ENCODE peak calls at places on chromosomes 13 and 19, in nine cellular contexts. One of them, this sample, is unnamed.

GRCh38 chr19:35478794-35479193 is 11.5 kb downstream of the KRTDAP start:
- DNase-seq in PC-3: no peak
- DNase-seq in MM.1S: no peak
- DNase-seq in HCT116: no peak
- DNase-seq in SK-N-SH: no peak
- DNase-seq in neural progenitor cell: no peak
- DNase-seq in hepatocyte: no peak
- DNase-seq in OCI-LY7: no peak
- DNase-seq in GM23248: no peak
- DNase-seq in this sample: no peak

GRCh38 chr13:109146912-109147624 is 517.7 kb downstream of the MYO16 start:
- DNase-seq in PC-3: peak; percentile 95
- DNase-seq in MM.1S: no peak
- DNase-seq in neural progenitor cell: no peak
- DNase-seq in OCI-LY7: no peak
- DNase-seq in HCT116: peak; percentile 67
- DNase-seq in hepatocyte: no peak
- DNase-seq in GM23248: peak; percentile 94
- DNase-seq in SK-N-SH: peak; percentile 45
- DNase-seq in this sample: no peak

GRCh38 chr19:33535176-33535575 is 13.6 kb upstream of the PEPD start:
- DNase-seq in MM.1S: no peak
- DNase-seq in SK-N-SH: no peak
- DNase-seq in OCI-LY7: no peak
- DNase-seq in PC-3: no peak
- DNase-seq in hepatocyte: no peak
- DNase-seq in neural progenitor cell: no peak
- DNase-seq in HCT116: no peak
- DNase-seq in GM23248: peak; percentile 33
- DNase-seq in this sample: no peak

GRCh38 chr13:108352599-108352998 is 83.1 kb downstream of the TNFSF13B start:
- DNase-seq in hepatocyte: no peak
- DNase-seq in MM.1S: no peak
- DNase-seq in OCI-LY7: no peak
- DNase-seq in PC-3: no peak
- DNase-seq in GM23248: no peak
- DNase-seq in neural progenitor cell: no peak
- DNase-seq in SK-N-SH: no peak
- DNase-seq in HCT116: no peak
- DNase-seq in this sample: no peak

GRCh38 chr13:83312194-83312593 is 570.1 kb downstream of the SLITRK1 start:
- DNase-seq in SK-N-SH: no peak
- DNase-seq in OCI-LY7: no peak
- DNase-seq in GM23248: peak; percentile 21
- DNase-seq in hepatocyte: no peak
- DNase-seq in neural progenitor cell: no peak
- DNase-seq in MM.1S: no peak
- DNase-seq in PC-3: no peak
- DNase-seq in HCT116: no peak
- DNase-seq in this sample: no peak

GRCh38 chr13:45412274-45413049 is 5.7 kb downstream of the SLC25A30 start:
- DNase-seq in hepatocyte: no peak
- DNase-seq in neural progenitor cell: no peak
- DNase-seq in GM23248: no peak
- DNase-seq in SK-N-SH: no peak
- DNase-seq in OCI-LY7: no peak
- DNase-seq in HCT116: no peak
- DNase-seq in MM.1S: no peak
- DNase-seq in PC-3: peak; percentile 16
- DNase-seq in this sample: no peak

GRCh38 chr13:114341003-114341777 is 26.9 kb downstream of the CHAMP1 start:
- DNase-seq in SK-N-SH: no peak
- DNase-seq in neural progenitor cell: no peak
- DNase-seq in HCT116: no peak
- DNase-seq in hepatocyte: no peak
- DNase-seq in GM23248: no peak
- DNase-seq in OCI-LY7: no peak
- DNase-seq in MM.1S: no peak
- DNase-seq in PC-3: no peak
- DNase-seq in this sample: peak; percentile 38

GRCh38 chr13:48123827-48124226 is 28.9 kb upstream of the MED4 start:
- DNase-seq in PC-3: no peak
- DNase-seq in GM23248: no peak
- DNase-seq in MM.1S: no peak
- DNase-seq in HCT116: no peak
- DNase-seq in hepatocyte: no peak
- DNase-seq in neural progenitor cell: no peak
- DNase-seq in SK-N-SH: no peak
- DNase-seq in OCI-LY7: no peak
- DNase-seq in this sample: no peak

GRCh38 chr19:7852851-7853759 is 21.1 kb downstream of the PRR36 start:
- DNase-seq in MM.1S: peak; percentile 76
- DNase-seq in neural progenitor cell: peak; percentile 91
- DNase-seq in HCT116: peak; percentile 85
- DNase-seq in hepatocyte: peak; percentile 95
- DNase-seq in SK-N-SH: peak; percentile 97
- DNase-seq in OCI-LY7: peak; percentile 74
- DNase-seq in GM23248: peak; percentile 70
- DNase-seq in PC-3: peak; percentile 86
- DNase-seq in this sample: peak; percentile 97

GRCh38 chr13:25213716-25214115 is 41.6 kb upstream of the AMER2 start:
- DNase-seq in neural progenitor cell: no peak
- DNase-seq in PC-3: peak; percentile 56
- DNase-seq in SK-N-SH: no peak
- DNase-seq in GM23248: peak; percentile 32
- DNase-seq in HCT116: no peak
- DNase-seq in OCI-LY7: no peak
- DNase-seq in MM.1S: no peak
- DNase-seq in hepatocyte: no peak
- DNase-seq in this sample: no peak

GRCh38 chr19:48560095-48560530 is 8.1 kb downstream of the SULT2B1 start:
- DNase-seq in SK-N-SH: no peak
- DNase-seq in PC-3: no peak
- DNase-seq in HCT116: no peak
- DNase-seq in MM.1S: no peak
- DNase-seq in GM23248: no peak
- DNase-seq in neural progenitor cell: peak; percentile 32
- DNase-seq in hepatocyte: no peak
- DNase-seq in OCI-LY7: peak; percentile 16
- DNase-seq in this sample: peak; percentile 60

GRCh38 chr13:113629814-113630213 is 28.2 kb downstream of the ATP4B start:
- DNase-seq in HCT116: no peak
- DNase-seq in neural progenitor cell: no peak
- DNase-seq in PC-3: no peak
- DNase-seq in OCI-LY7: no peak
- DNase-seq in MM.1S: no peak
- DNase-seq in GM23248: no peak
- DNase-seq in hepatocyte: no peak
- DNase-seq in SK-N-SH: no peak
- DNase-seq in this sample: no peak

GRCh38 chr19:13234518-13234917 is 84.3 kb downstream of the IER2 start:
- DNase-seq in neural progenitor cell: peak; percentile 76
- DNase-seq in MM.1S: peak; percentile 15
- DNase-seq in OCI-LY7: peak; percentile 74
- DNase-seq in PC-3: peak; percentile 71
- DNase-seq in HCT116: peak; percentile 33
- DNase-seq in SK-N-SH: peak; percentile 81
- DNase-seq in GM23248: peak; percentile 65
- DNase-seq in hepatocyte: peak; percentile 62
- DNase-seq in this sample: peak; percentile 94

GRCh38 chr13:98223741-98224140 is 46.7 kb upstream of the RNF113B start:
- DNase-seq in PC-3: no peak
- DNase-seq in hepatocyte: no peak
- DNase-seq in HCT116: no peak
- DNase-seq in neural progenitor cell: no peak
- DNase-seq in SK-N-SH: no peak
- DNase-seq in GM23248: no peak
- DNase-seq in OCI-LY7: no peak
- DNase-seq in MM.1S: no peak
- DNase-seq in this sample: no peak

GRCh38 chr19:34082289-34083077 is 89.8 kb upstream of the LSM14A start:
- DNase-seq in MM.1S: no peak
- DNase-seq in hepatocyte: peak; percentile 25
- DNase-seq in PC-3: no peak
- DNase-seq in HCT116: no peak
- DNase-seq in GM23248: peak; percentile 7
- DNase-seq in OCI-LY7: no peak
- DNase-seq in neural progenitor cell: peak; percentile 80
- DNase-seq in SK-N-SH: no peak
- DNase-seq in this sample: peak; percentile 58

GRCh38 chr13:94057618-94058017 is 421.9 kb downstream of the DCT start:
- DNase-seq in HCT116: no peak
- DNase-seq in hepatocyte: no peak
- DNase-seq in neural progenitor cell: no peak
- DNase-seq in OCI-LY7: no peak
- DNase-seq in MM.1S: no peak
- DNase-seq in GM23248: no peak
- DNase-seq in SK-N-SH: peak; percentile 29
- DNase-seq in PC-3: no peak
- DNase-seq in this sample: no peak

GRCh38 chr19:39426170-39426569 is 9.6 kb downstream of the RPS16 start:
- DNase-seq in MM.1S: no peak
- DNase-seq in HCT116: no peak
- DNase-seq in OCI-LY7: no peak
- DNase-seq in hepatocyte: no peak
- DNase-seq in PC-3: no peak
- DNase-seq in neural progenitor cell: no peak
- DNase-seq in GM23248: no peak
- DNase-seq in SK-N-SH: no peak
- DNase-seq in this sample: no peak

GRCh38 chr13:43473437-43473836 is 313.3 kb downstream of the ENOX1 start:
- DNase-seq in hepatocyte: peak; percentile 20
- DNase-seq in SK-N-SH: peak; percentile 57
- DNase-seq in PC-3: no peak
- DNase-seq in OCI-LY7: no peak
- DNase-seq in neural progenitor cell: no peak
- DNase-seq in MM.1S: no peak
- DNase-seq in GM23248: no peak
- DNase-seq in HCT116: no peak
- DNase-seq in this sample: no peak

DNA sequence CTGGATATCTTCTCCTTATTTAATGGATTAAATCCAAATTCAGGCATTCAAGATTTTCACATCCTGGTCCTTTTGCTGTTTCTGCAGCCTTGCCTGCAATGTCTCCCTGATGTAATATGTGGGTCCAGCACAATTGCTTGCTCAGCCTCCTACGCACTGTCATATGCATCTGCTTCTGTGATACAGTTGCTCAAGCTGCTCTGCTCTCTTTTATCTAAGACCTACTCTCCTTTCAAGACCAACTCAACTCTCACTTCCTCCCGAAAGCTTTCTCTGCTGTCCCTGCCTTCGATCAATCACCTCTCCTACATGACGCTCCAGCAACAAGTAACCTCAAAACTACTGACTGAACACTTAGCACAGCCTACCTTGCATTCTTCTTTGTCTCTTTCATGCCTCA is 138.2 kb downstream of the DCLK1 start:
- DNase-seq in SK-N-SH: no peak
- DNase-seq in MM.1S: no peak
- DNase-seq in PC-3: no peak
- DNase-seq in hepatocyte: no peak
- DNase-seq in OCI-LY7: no peak
- DNase-seq in GM23248: peak; percentile 20
- DNase-seq in HCT116: no peak
- DNase-seq in neural progenitor cell: no peak
- DNase-seq in this sample: no peak
- TF ChIP-seq EZH2phosphoT487 in SK-N-SH: no peak
- TF ChIP-seq EZH2phosphoT487 in MM.1S: no peak
- TF ChIP-seq EZH2phosphoT487 in PC-3: no peak
- TF ChIP-seq EZH2phosphoT487 in hepatocyte: no peak
- TF ChIP-seq EZH2phosphoT487 in OCI-LY7: no peak
- TF ChIP-seq EZH2phosphoT487 in GM23248: no peak
- TF ChIP-seq EZH2phosphoT487 in HCT116: no peak
- TF ChIP-seq EZH2phosphoT487 in neural progenitor cell: no peak
- TF ChIP-seq EZH2phosphoT487 in this sample: no peak

DNA sequence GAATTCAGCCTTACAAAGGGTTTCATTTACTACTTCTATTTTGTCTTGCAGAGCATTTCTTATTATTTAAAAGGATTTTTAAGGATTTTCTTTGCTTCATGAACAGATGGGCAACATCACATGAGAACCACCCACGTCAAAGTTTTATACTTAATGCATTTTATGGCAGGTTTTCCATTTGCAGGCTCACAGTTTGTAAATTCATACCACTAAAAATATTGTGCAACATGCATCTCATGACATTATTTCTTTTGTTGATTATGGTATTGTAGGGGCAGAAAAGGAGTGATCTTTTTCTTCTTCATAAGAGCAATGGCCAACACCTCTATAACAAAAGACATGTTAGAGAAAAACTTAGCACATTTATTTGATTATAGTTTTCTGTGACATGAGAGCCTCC is 554.0 kb upstream of the SPRY2 start:
- DNase-seq in OCI-LY7: no peak
- DNase-seq in hepatocyte: no peak
- DNase-seq in SK-N-SH: no peak
- DNase-seq in neural progenitor cell: no peak
- DNase-seq in HCT116: no peak
- DNase-seq in GM23248: no peak
- DNase-seq in PC-3: no peak
- DNase-seq in MM.1S: no peak
- DNase-seq in this sample: no peak
- TF ChIP-seq EZH2phosphoT487 in OCI-LY7: no peak
- TF ChIP-seq EZH2phosphoT487 in hepatocyte: no peak
- TF ChIP-seq EZH2phosphoT487 in SK-N-SH: no peak
- TF ChIP-seq EZH2phosphoT487 in neural progenitor cell: no peak
- TF ChIP-seq EZH2phosphoT487 in HCT116: no peak
- TF ChIP-seq EZH2phosphoT487 in GM23248: no peak
- TF ChIP-seq EZH2phosphoT487 in PC-3: no peak
- TF ChIP-seq EZH2phosphoT487 in MM.1S: no peak
- TF ChIP-seq EZH2phosphoT487 in this sample: no peak

GRCh38 chr19:37979547-37980082 is 72.6 kb downstream of the SIPA1L3 start:
- DNase-seq in neural progenitor cell: no peak
- DNase-seq in HCT116: no peak
- DNase-seq in MM.1S: no peak
- DNase-seq in PC-3: no peak
- DNase-seq in OCI-LY7: peak; percentile 81
- DNase-seq in SK-N-SH: peak; percentile 28
- DNase-seq in hepatocyte: peak; percentile 36
- DNase-seq in GM23248: no peak
- DNase-seq in this sample: no peak
- TF ChIP-seq EZH2phosphoT487 in neural progenitor cell: no peak
- TF ChIP-seq EZH2phosphoT487 in HCT116: no peak
- TF ChIP-seq EZH2phosphoT487 in MM.1S: no peak
- TF ChIP-seq EZH2phosphoT487 in PC-3: no peak
- TF ChIP-seq EZH2phosphoT487 in OCI-LY7: no peak
- TF ChIP-seq EZH2phosphoT487 in SK-N-SH: no peak
- TF ChIP-seq EZH2phosphoT487 in hepatocyte: no peak
- TF ChIP-seq EZH2phosphoT487 in GM23248: no peak
- TF ChIP-seq EZH2phosphoT487 in this sample: no peak

GRCh38 chr13:103308700-103309099 is 242.5 kb upstream of the SLC10A2 start:
- DNase-seq in SK-N-SH: no peak
- DNase-seq in hepatocyte: no peak
- DNase-seq in GM23248: no peak
- DNase-seq in HCT116: no peak
- DNase-seq in MM.1S: no peak
- DNase-seq in PC-3: no peak
- DNase-seq in neural progenitor cell: no peak
- DNase-seq in OCI-LY7: no peak
- DNase-seq in this sample: no peak

GRCh38 chr13:103315701-103316100 is 249.5 kb upstream of the SLC10A2 start:
- DNase-seq in PC-3: no peak
- DNase-seq in GM23248: no peak
- DNase-seq in SK-N-SH: no peak
- DNase-seq in OCI-LY7: no peak
- DNase-seq in MM.1S: no peak
- DNase-seq in neural progenitor cell: no peak
- DNase-seq in hepatocyte: no peak
- DNase-seq in HCT116: no peak
- DNase-seq in this sample: no peak

GRCh38 chr13:103312467-103312866 is 246.2 kb upstream of the SLC10A2 start:
- DNase-seq in HCT116: no peak
- DNase-seq in SK-N-SH: no peak
- DNase-seq in MM.1S: no peak
- DNase-seq in hepatocyte: no peak
- DNase-seq in GM23248: no peak
- DNase-seq in PC-3: no peak
- DNase-seq in OCI-LY7: no peak
- DNase-seq in neural progenitor cell: no peak
- DNase-seq in this sample: no peak
- TF ChIP-seq EZH2phosphoT487 in HCT116: no peak
- TF ChIP-seq EZH2phosphoT487 in SK-N-SH: no peak
- TF ChIP-seq EZH2phosphoT487 in MM.1S: no peak
- TF ChIP-seq EZH2phosphoT487 in hepatocyte: no peak
- TF ChIP-seq EZH2phosphoT487 in GM23248: no peak
- TF ChIP-seq EZH2phosphoT487 in PC-3: no peak
- TF ChIP-seq EZH2phosphoT487 in OCI-LY7: no peak
- TF ChIP-seq EZH2phosphoT487 in neural progenitor cell: no peak
- TF ChIP-seq EZH2phosphoT487 in this sample: no peak